ENCODE peak calls at places on chromosomes 4 and X, in four cellular contexts. B, A, L and Z are unnamed samples. For H3F3A, the result is how much of the 10 kb centered on the place peaks cover.

GRCh38 chr4:5866841-5867782 is 25.8 kb downstream of the CRMP1 start:
- DNase-seq in B (no peak), A (no peak), L (no peak), Z (peak)

GRCh38 chr4:173488656-173489055 is 41.4 kb downstream of the HAND2 start:
- DNase-seq in A (peak), L (no peak), B (no peak), Z (no peak)

GRCh38 chrX:40260123-40260751 is 162.5 kb upstream of the BCOR start:
- DNase-seq in B (no peak), A (peak), L (no peak), Z (no peak)

GRCh38 chrX:128931071-128931470 is 592.2 kb downstream of the SMARCA1 start:
- DNase-seq in B (no peak), A (no peak), L (no peak), Z (no peak)

GRCh38 chr4:89586318-89586717 is 250.6 kb downstream of the SNCA start:
- DNase-seq in A (no peak), B (no peak), L (no peak), Z (no peak)

GRCh38 chrX:149504226-149504914 is 736 bp downstream of the IDS start:
- DNase-seq in B (peak), A (peak), L (peak), Z (peak)

GRCh38 chr4:163693776-163694175 is 199.3 kb downstream of the TMA16 start:
- DNase-seq in L (peak), A (peak), B (no peak), Z (no peak)

GRCh38 chr4:7462509-7462971 is 27.8 kb upstream of the PSAPL1 start:
- DNase-seq in L (peak), A (peak), B (peak), Z (no peak)

GRCh38 chrX:39896951-39897740 is 200.6 kb downstream of the BCOR start:
- DNase-seq in A (peak), B (peak), L (peak), Z (no peak)

GRCh38 chrX:106952988-106953387 is 32.8 kb downstream of the CLDN2 start:
- DNase-seq in L (peak), A (peak), B (no peak), Z (peak)

GRCh38 chrX:39335447-39336235 is 534.4 kb downstream of the MID1IP1 start:
- DNase-seq in B (no peak), A (no peak), L (no peak), Z (no peak)

GRCh38 chr4:1562371-1562770 is 121.7 kb downstream of the FAM53A start:
- DNase-seq in A (no peak), B (no peak), L (no peak), Z (no peak)

GRCh38 chrX:8841911-8842310 is 40.7 kb upstream of the FAM9A start:
- DNase-seq in B (no peak), L (no peak), A (no peak), Z (no peak)

GRCh38 chr4:145487626-145488025 is 6.0 kb downstream of the SMAD1 start:
- DNase-seq in B (no peak), L (no peak), A (no peak), Z (peak)

GRCh38 chr4:41362647-41363383 is 106.1 kb downstream of the UCHL1 start:
- DNase-seq in A (peak), B (peak), L (no peak), Z (no peak)

GRCh38 chr4:42570221-42570620 is 86.7 kb downstream of the ATP8A1 start:
- DNase-seq in A (no peak), L (no peak), B (peak), Z (no peak)

GRCh38 chr4:156870166-156870565 is 101.4 kb downstream of the PDGFC start:
- DNase-seq in L (no peak), A (peak), B (no peak), Z (no peak)

GRCh38 chr4:122122083-122122482 is 30.0 kb upstream of the BLTP1 start:
- DNase-seq in A (no peak), B (no peak), L (no peak), Z (no peak)

GRCh38 chr4:122456228-122457106 is at the start of gene IL2:
- DNase-seq in L (no peak), A (no peak), B (no peak), Z (no peak)

GRCh38 chrX:63930140-63930539 is 145.1 kb upstream of the ARHGEF9 start:
- DNase-seq in L (peak), B (peak), A (peak), Z (no peak)

GRCh38 chrX:39953879-39954278 is 143.9 kb downstream of the BCOR start:
- DNase-seq in A (no peak), L (peak), B (no peak), Z (no peak)

GRCh38 chr4:151359576-151359975 is 34.2 kb upstream of the SH3D19 start:
- DNase-seq in L (peak), B (no peak), A (no peak), Z (no peak)

GRCh38 chr4:88629826-88630225 is 37.5 kb downstream of the HERC3 start:
- DNase-seq in B (no peak), A (peak), L (peak), Z (no peak)

GRCh38 chr4:179415016-179415841 is 1973.0 kb upstream of the AGA start:
- DNase-seq in B (no peak), L (peak), A (no peak), Z (no peak)

GRCh38 chr4:1864076-1865008 is 6.9 kb upstream of the NSD2 start:
- DNase-seq in B (peak), L (no peak), A (no peak), Z (no peak)

GRCh38 chr4:76758290-76758882 is 139.6 kb downstream of the SOWAHB start:
- DNase-seq in L (peak), A (peak), B (peak), Z (peak)

GRCh38 chrX:78029663-78030062 is 60.2 kb upstream of the PGAM4 start:
- DNase-seq in A (peak), L (peak), B (peak), Z (peak)

GRCh38 chr4:38663021-38663800 is 788 bp upstream of the KLF3 start:
- DNase-seq in B (peak), L (no peak), A (peak), Z (no peak)

GRCh38 chrX:71103110-71103983 is 3.2 kb downstream of the CXorf65 start:
- DNase-seq in L (no peak), A (peak), B (peak), Z (no peak)

GRCh38 chr4:79514637-79515320 is 106.8 kb upstream of the GK2 start:
- DNase-seq in A (no peak), B (no peak), L (no peak), Z (no peak)

GRCh38 chr4:47213971-47214370 is 182.6 kb downstream of the GABRB1 start:
- DNase-seq in L (peak), B (no peak), A (peak), Z (no peak)

GRCh38 chr4:82499705-82500104 is 62.1 kb downstream of the TMEM150C start:
- DNase-seq in B (no peak), A (no peak), L (no peak), Z (no peak)

GRCh38 chr4:165308174-165308573 is 19.3 kb upstream of the MSMO1 start:
- DNase-seq in B (no peak), L (peak), A (peak), Z (no peak)

GRCh38 chrX:38233891-38234807 is 13.5 kb upstream of the SRPX start:
- DNase-seq in L (peak), A (peak), B (no peak), Z (no peak)

GRCh38 chr4:84239278-84239845 is 259.7 kb downstream of the NKX6-1 start:
- DNase-seq in A (no peak), B (no peak), L (peak), Z (no peak)

GRCh38 chr4:151641167-151641566 is 119.6 kb downstream of the GATB start:
- DNase-seq in L (peak), A (peak), B (no peak), Z (no peak)

GRCh38 chr4:16026155-16026761 is 57.6 kb downstream of the PROM1 start:
- DNase-seq in L (peak), B (peak), A (peak), Z (peak)

DNA sequence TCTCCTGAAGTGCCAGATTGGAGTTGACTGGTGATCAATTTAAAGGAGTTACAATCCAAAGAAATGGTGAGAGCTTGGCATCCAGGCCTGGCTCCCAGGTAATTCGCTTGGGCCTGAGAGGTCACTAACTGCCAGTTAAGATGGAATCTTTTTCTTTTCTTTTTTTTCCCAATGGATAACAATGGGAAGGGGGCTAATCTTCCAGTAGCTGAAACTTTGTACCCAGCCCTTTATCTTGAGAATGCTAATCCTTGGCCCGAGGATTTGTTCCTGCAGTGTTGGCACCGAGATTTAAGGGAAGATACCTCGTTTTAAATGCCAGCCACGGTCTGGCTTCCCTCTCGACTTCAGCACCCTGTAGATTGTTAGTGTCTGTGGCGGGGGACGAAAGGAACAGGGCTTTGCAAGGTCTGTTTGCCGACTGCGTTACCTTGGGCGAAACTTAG is 13.4 kb upstream of the PITX2 start:
- DNase-seq in L (no peak), A (no peak), B (peak), Z (no peak)
- TF ChIP-seq EZH2 in L (no peak), A (no peak), B (no peak), Z (no peak)

GRCh38 chr4:136908122-136908521 is 624.2 kb downstream of the PCDH18 start:
- DNase-seq in L (no peak), A (no peak), B (peak), Z (no peak)
- H3F3A ChIP-seq in L (under half), A (under half), B (under half), Z (under half)

GRCh38 chrX:2677764-2678163 is 13.3 kb upstream of the CD99 start:
- DNase-seq in B (no peak), A (peak), L (peak), Z (no peak)
- H3K9ac ChIP-seq in B (no peak), A (peak), L (no peak), Z (no peak)

GRCh38 chr4:108170729-108171540 is 2.2 kb upstream of the LEF1 start:
- DNase-seq in B (peak), A (no peak), L (no peak), Z (no peak)

GRCh38 chr4:108172231-108172779 is 3.6 kb upstream of the LEF1 start:
- DNase-seq in A (peak), L (no peak), B (peak), Z (peak)

GRCh38 chr4:108172780-108173598 is 4.3 kb upstream of the LEF1 start:
- DNase-seq in A (peak), L (peak), B (peak), Z (peak)

GRCh38 chr4:108173599-108174057 is 4.9 kb upstream of the LEF1 start:
- DNase-seq in A (no peak), L (no peak), B (no peak), Z (no peak)

GRCh38 chr4:108171541-108172230 is 3.0 kb upstream of the LEF1 start:
- DNase-seq in L (no peak), A (no peak), B (peak), Z (no peak)
- TF ChIP-seq EZH2 in L (no peak), A (no peak), B (peak), Z (no peak)